ENCODE peak calls at places on chromosomes 1 and 21, in six cellular contexts. L is germinal center, V is glomerular endothelial cell, D is heart left ventricle, I is SJSA1, B is colonic mucosa. U is an unnamed sample.

GRCh38 chr1:153774780-153775431 is at the start of gene SLC27A3:
- DNase-seq in L (peak), V (no peak), D (peak), I (no peak), B (peak), U (no peak)

GRCh38 chr1:23424171-23424959 is at the start of gene TCEA3:
- DNase-seq in L (no peak), V (no peak), D (peak), I (no peak), B (peak), U (no peak)

GRCh38 chr1:59302297-59302696 is 5.4 kb downstream of the FGGY start:
- DNase-seq in L (no peak), V (no peak), D (no peak), I (no peak), B (no peak), U (no peak)

GRCh38 chr1:106962591-106962990 is 93.9 kb upstream of the PRMT6 start:
- DNase-seq in L (no peak), V (no peak), D (no peak), I (no peak), B (no peak), U (no peak)

GRCh38 chr1:170725326-170725725 is 61.4 kb downstream of the PRRX1 start:
- DNase-seq in L (no peak), V (no peak), D (no peak), I (no peak), B (no peak), U (no peak)

GRCh38 chr1:96080925-96081324 is 640.7 kb upstream of the PTBP2 start:
- DNase-seq in L (no peak), V (no peak), D (no peak), I (no peak), B (no peak), U (no peak)

GRCh38 chr1:97647776-97648175 is 273.1 kb downstream of the DPYD start:
- DNase-seq in L (no peak), V (no peak), D (no peak), I (no peak), B (no peak), U (no peak)

GRCh38 chr21:46129846-46130651 is 25.3 kb downstream of the FTCD start:
- DNase-seq in L (no peak), V (no peak), D (peak), I (no peak), B (no peak), U (no peak)

GRCh38 chr1:30847358-30847972 is 61.1 kb downstream of the SDC3 start:
- DNase-seq in L (no peak), V (peak), D (peak), I (peak), B (peak), U (peak)

GRCh38 chr1:36349241-36349671 is 25.8 kb upstream of the EVA1B start:
- DNase-seq in L (no peak), V (no peak), D (peak), I (peak), B (no peak), U (no peak)

GRCh38 chr1:201608635-201609395 is 69.9 kb downstream of the NAV1 start:
- DNase-seq in L (no peak), V (no peak), D (no peak), I (no peak), B (no peak), U (no peak)

GRCh38 chr1:170213598-170213997 is 67.8 kb downstream of the NTMT2 start:
- DNase-seq in L (no peak), V (no peak), D (peak), I (no peak), B (no peak), U (no peak)

GRCh38 chr1:89454845-89455521 is 69.6 kb upstream of the LRRC8B start:
- DNase-seq in L (peak), V (peak), D (no peak), I (peak), B (peak), U (peak)

GRCh38 chr21:27476696-27477095 is 509.8 kb upstream of the ADAMTS5 start:
- DNase-seq in L (no peak), V (no peak), D (no peak), I (no peak), B (no peak), U (peak)

GRCh38 chr1:150563340-150564038 is 14.3 kb downstream of the ADAMTSL4 start:
- DNase-seq in L (peak), V (no peak), D (peak), I (no peak), B (peak), U (no peak)

GRCh38 chr1:171801395-171801990 is 20.0 kb downstream of the METTL13 start:
- DNase-seq in L (peak), V (no peak), D (no peak), I (peak), B (peak), U (no peak)

GRCh38 chr1:242147096-242147976 is 148.4 kb upstream of the MAP1LC3C start:
- DNase-seq in L (no peak), V (no peak), D (no peak), I (peak), B (no peak), U (no peak)

GRCh38 chr1:207987164-207987563 is 76.2 kb upstream of the CD34 start:
- DNase-seq in L (no peak), V (no peak), D (no peak), I (no peak), B (no peak), U (no peak)

GRCh38 chr21:14092834-14093560 is 117.8 kb downstream of the LIPI start:
- DNase-seq in L (no peak), V (no peak), D (no peak), I (no peak), B (no peak), U (no peak)

GRCh38 chr1:229326601-229327000 is 16.2 kb downstream of the CCSAP start:
- DNase-seq in L (no peak), V (no peak), D (no peak), I (no peak), B (no peak), U (no peak)

GRCh38 chr1:40703316-40703715 is 11.8 kb downstream of the NFYC start:
- DNase-seq in L (no peak), V (no peak), D (no peak), I (peak), B (no peak), U (no peak)

GRCh38 chr1:57162607-57163235 is 196.9 kb upstream of the C8B start:
- DNase-seq in L (no peak), V (no peak), D (peak), I (no peak), B (no peak), U (no peak)

GRCh38 chr1:108016451-108016920 is 51.5 kb upstream of the VAV3 start:
- DNase-seq in L (no peak), V (no peak), D (no peak), I (peak), B (no peak), U (no peak)

GRCh38 chr1:174626031-174627020 is 178.6 kb downstream of the GPR52 start:
- DNase-seq in L (no peak), V (no peak), D (no peak), I (no peak), B (no peak), U (no peak)

GRCh38 chr1:57101171-57101570 is 135.4 kb upstream of the C8B start:
- DNase-seq in L (no peak), V (no peak), D (no peak), I (no peak), B (no peak), U (no peak)

GRCh38 chr1:86926886-86927285 is 12.5 kb downstream of the HS2ST1 start:
- DNase-seq in L (no peak), V (no peak), D (no peak), I (no peak), B (no peak), U (no peak)

GRCh38 chr1:230080834-230081233 is 13.8 kb downstream of the GALNT2 start:
- DNase-seq in L (no peak), V (no peak), D (no peak), I (no peak), B (no peak), U (no peak)

GRCh38 chr1:119737040-119737682 is 25.4 kb downstream of the PHGDH start:
- DNase-seq in L (no peak), V (no peak), D (no peak), I (no peak), B (peak), U (no peak)

GRCh38 chr1:26016944-26017545 is 4.5 kb upstream of the EXTL1 start:
- DNase-seq in L (no peak), V (no peak), D (no peak), I (no peak), B (no peak), U (no peak)

GRCh38 chr1:42891471-42891870 is 45.1 kb downstream of the ZNF691 start:
- DNase-seq in L (no peak), V (no peak), D (no peak), I (no peak), B (no peak), U (no peak)

GRCh38 chr1:150836129-150836773 is 28.2 kb upstream of the CTSK start:
- DNase-seq in L (no peak), V (no peak), D (no peak), I (no peak), B (peak), U (no peak)

GRCh38 chr1:157580179-157580827 is 17.6 kb downstream of the FCRL4 start:
- DNase-seq in L (peak), V (peak), D (no peak), I (peak), B (peak), U (peak)

GRCh38 chr1:114610546-114611245 is 29.3 kb upstream of the BCAS2 start:
- DNase-seq in L (no peak), V (no peak), D (no peak), I (no peak), B (no peak), U (no peak)

GRCh38 chr1:31705080-31705866 is 1.5 kb upstream of the COL16A1 start:
- DNase-seq in L (no peak), V (no peak), D (peak), I (peak), B (peak), U (no peak)